ENCODE peak calls at places on chromosomes 7 and 10, in six cellular contexts. F, Q, Y, B, L and T are unnamed samples.

GRCh38 chr7:90520484-90520883 is 51.0 kb downstream of the PTTG1IP2 start:
- DNase-seq in B (no peak), L (no peak), Q (no peak), F (peak; percentile 12), Y (no peak), T (no peak)

GRCh38 chr7:100126239-100126930 is 382 bp upstream of the MBLAC1 start:
- DNase-seq in L (no peak), Y (no peak), Q (no peak), F (no peak), B (peak; percentile 62), T (no peak)

GRCh38 chr7:68587599-68587998 is 1010.7 kb upstream of the AUTS2 start:
- DNase-seq in F (no peak), B (no peak), Y (no peak), L (no peak), Q (no peak), T (no peak)

GRCh38 chr10:77240042-77240619 is 397.5 kb downstream of the KCNMA1 start:
- DNase-seq in F (no peak), B (no peak), L (no peak), Q (no peak), Y (peak; percentile 89), T (no peak)

GRCh38 chr7:139034855-139035587 is 821 bp downstream of the ZC3HAV1L start:
- DNase-seq in Q (peak; percentile 25), B (peak; percentile 64), L (no peak), Y (peak; percentile 50), F (peak; percentile 19), T (no peak)

GRCh38 chr7:44247868-44248651 is 47.3 kb downstream of the YKT6 start:
- DNase-seq in L (no peak), Q (no peak), B (no peak), F (no peak), Y (no peak), T (no peak)

GRCh38 chr10:79384773-79385391 is 37.6 kb downstream of the PPIF start:
- DNase-seq in L (no peak), B (no peak), Y (no peak), F (no peak), Q (no peak), T (no peak)

GRCh38 chr7:78261302-78261701 is 462.7 kb downstream of the PHTF2 start:
- DNase-seq in L (no peak), B (no peak), Y (peak; percentile 57), Q (no peak), F (no peak), T (no peak)

GRCh38 chr7:104106106-104106505 is 101.7 kb downstream of the ORC5 start:
- DNase-seq in F (peak; percentile 46), Y (peak; percentile 50), B (no peak), L (no peak), Q (no peak), T (no peak)

GRCh38 chr10:30897045-30897444 is 134.6 kb downstream of the ZNF438 start:
- DNase-seq in Q (no peak), L (no peak), B (no peak), F (no peak), Y (no peak), T (no peak)

GRCh38 chr7:120740348-120740747 is 117.6 kb downstream of the TSPAN12 start:
- DNase-seq in F (peak; percentile 53), L (no peak), Y (peak; percentile 1), B (no peak), Q (no peak), T (no peak)

GRCh38 chr10:100346351-100346764 is 675 bp upstream of the SCD start:
- DNase-seq in F (peak; percentile 63), L (no peak), B (peak; percentile 89), Y (peak; percentile 77), Q (peak; percentile 66), T (peak; percentile 28)

GRCh38 chr10:31929986-31930675 is 1.5 kb upstream of the ARHGAP12 start:
- DNase-seq in Y (peak; percentile 31), L (no peak), B (no peak), Q (no peak), F (peak; percentile 43), T (no peak)

GRCh38 chr7:2582006-2582735 is 23.4 kb downstream of the IQCE start:
- DNase-seq in Y (no peak), B (no peak), Q (no peak), F (no peak), L (no peak), T (no peak)

GRCh38 chr10:120715214-120715613 is 135.9 kb upstream of the WDR11 start:
- DNase-seq in F (no peak), Q (no peak), L (no peak), Y (no peak), B (no peak), T (no peak)

GRCh38 chr7:41065663-41066062 is 637.2 kb downstream of the INHBA start:
- DNase-seq in B (no peak), F (no peak), L (no peak), Q (no peak), Y (no peak), T (no peak)

GRCh38 chr7:30750574-30751256 is 1.2 kb upstream of the INMT start:
- DNase-seq in Q (no peak), Y (peak; percentile 98), B (no peak), F (peak; percentile 98), L (no peak), T (peak; percentile 98)

GRCh38 chr7:26627871-26628270 is 236.5 kb downstream of the SKAP2 start:
- DNase-seq in Q (no peak), F (no peak), Y (no peak), L (no peak), B (no peak), T (no peak)

GRCh38 chr10:48880016-48880705 is 59.5 kb downstream of the LRRC18 start:
- DNase-seq in L (no peak), B (no peak), F (no peak), Y (no peak), Q (no peak), T (no peak)

GRCh38 chr10:114764656-114765055 is 56.9 kb upstream of the FHIP2A start:
- DNase-seq in F (no peak), Q (no peak), L (no peak), Y (no peak), B (no peak), T (no peak)

GRCh38 chr7:31747553-31747952 is 60.5 kb downstream of the PPP1R17 start:
- DNase-seq in Y (peak; percentile 27), B (no peak), F (peak; percentile 16), Q (no peak), L (peak; percentile 5), T (no peak)

GRCh38 chr7:30694774-30695721 is 12.8 kb upstream of the CRHR2 start:
- DNase-seq in L (no peak), Q (no peak), Y (no peak), F (no peak), B (no peak), T (no peak)

GRCh38 chr10:6144609-6145413 is 56.0 kb downstream of the RBM17 start:
- DNase-seq in L (no peak), Q (peak; percentile 86), F (peak; percentile 73), B (peak; percentile 94), Y (peak; percentile 85), T (peak; percentile 60)

GRCh38 chr7:133545613-133546012 is 292.7 kb downstream of the EXOC4 start:
- DNase-seq in F (peak; percentile 69), Q (no peak), B (no peak), Y (peak; percentile 66), L (no peak), T (no peak)

GRCh38 chr7:110090113-110090820 is 1000.7 kb upstream of the LRRN3 start:
- DNase-seq in L (peak; percentile 17), F (no peak), B (no peak), Q (no peak), Y (peak; percentile 59), T (no peak)

GRCh38 chr10:92042541-92042940 is 119.0 kb downstream of the BTAF1 start:
- DNase-seq in F (no peak), Y (no peak), L (no peak), B (no peak), Q (no peak), T (no peak)

GRCh38 chr10:79065091-79065551 is 3.6 kb upstream of the ZMIZ1 start:
- DNase-seq in L (no peak), F (no peak), B (no peak), Q (no peak), Y (no peak), T (no peak)

GRCh38 chr10:48608279-48608681 is 3.4 kb upstream of the ARHGAP22 start:
- DNase-seq in B (peak; percentile 55), Y (no peak), L (peak; percentile 71), F (no peak), Q (peak; percentile 14), T (no peak)

GRCh38 chr7:9645756-9646155 is 1212.3 kb downstream of the NXPH1 start:
- DNase-seq in L (no peak), Q (no peak), F (no peak), B (no peak), Y (no peak), T (no peak)

GRCh38 chr10:122258136-122259074 is 12.7 kb upstream of the BTBD16 start:
- DNase-seq in F (peak; percentile 11), L (no peak), B (no peak), Q (no peak), Y (peak; percentile 60), T (no peak)

GRCh38 chr10:49569031-49569765 is 30.3 kb upstream of the ERCC6 start:
- DNase-seq in L (no peak), Q (no peak), F (peak; percentile 97), B (no peak), Y (peak; percentile 77), T (peak; percentile 50)

GRCh38 chr7:55476071-55476803 is 96.1 kb downstream of the VOPP1 start:
- DNase-seq in L (no peak), Q (no peak), B (peak; percentile 45), F (peak; percentile 31), Y (peak; percentile 90), T (peak; percentile 11)

GRCh38 chr10:117539271-117539876 is 3.2 kb upstream of the EMX2 start:
- DNase-seq in Q (no peak), F (no peak), L (no peak), Y (no peak), B (no peak), T (no peak)

GRCh38 chr7:80134536-80135305 is at the start of gene GNAI1:
- DNase-seq in B (peak; percentile 74), F (peak; percentile 87), Y (peak; percentile 85), Q (peak; percentile 11), L (no peak), T (peak; percentile 57)

GRCh38 chr7:117134885-117135552 is 181.7 kb downstream of the ST7 start:
- DNase-seq in Q (no peak), F (no peak), L (no peak), Y (peak; percentile 41), B (no peak), T (no peak)

GRCh38 chr10:14571866-14572507 is 202.7 kb downstream of the FAM107B start:
- DNase-seq in Y (peak; percentile 53), F (peak; percentile 40), L (no peak), Q (no peak), B (no peak), T (no peak)